ENCODE peak calls at places on chromosomes 1 and 21, in four cellular contexts. J is neuronal stem cell, P is H9, O is IMR-90. S is an unnamed sample.
A peak's percentile ranks its signal among the peaks of the same experiment; 100 is the strongest.

GRCh38 chr1:224783006-224783651 is 146.3 kb upstream of the DNAH14 start:
- DNase-seq in J (no peak), P (no peak), O (no peak), S (no peak)

GRCh38 chr1:167427843-167428242 is 90.5 kb downstream of the CD247 start:
- DNase-seq in J (no peak), P (no peak), O (no peak), S (no peak)

GRCh38 chr1:20727746-20728316 is 4.7 kb downstream of the SH2D5 start:
- DNase-seq in J (no peak), P (peak; percentile 75), O (no peak), S (no peak)

GRCh38 chr1:59718064-59718988 is 96.4 kb upstream of the HOOK1 start:
- DNase-seq in J (no peak), P (no peak), O (no peak), S (peak; percentile 12)

GRCh38 chr1:6477039-6477820 is 11.3 kb upstream of the TNFRSF25 start:
- DNase-seq in J (no peak), P (no peak), O (no peak), S (no peak)

GRCh38 chr1:66320231-66320630 is 213.7 kb upstream of the SGIP1 start:
- DNase-seq in J (no peak), P (no peak), O (no peak), S (no peak)

GRCh38 chr1:2617981-2618470 is 14.8 kb downstream of the MMEL1 start:
- DNase-seq in J (no peak), P (peak; percentile 19), O (no peak), S (no peak)

GRCh38 chr1:19232526-19232851 is 18.8 kb downstream of the EMC1 start:
- DNase-seq in J (no peak), P (no peak), O (peak; percentile 68), S (no peak)

GRCh38 chr1:234515411-234515810 is 36.4 kb upstream of the TARBP1 start:
- DNase-seq in J (no peak), P (no peak), O (peak; percentile 59), S (no peak)

GRCh38 chr1:240492832-240493440 is 119.0 kb downstream of the GREM2 start:
- DNase-seq in J (peak; percentile 17), P (peak; percentile 92), O (peak; percentile 14), S (peak; percentile 52)

GRCh38 chr1:40823971-40824370 is 38.2 kb downstream of the CITED4 start:
- DNase-seq in J (no peak), P (no peak), O (no peak), S (no peak)

GRCh38 chr1:222114536-222115156 is 372.8 kb upstream of the DUSP10 start:
- DNase-seq in J (no peak), P (no peak), O (no peak), S (no peak)

GRCh38 chr1:224582041-224582440 is 34.1 kb upstream of the CNIH3 start:
- DNase-seq in J (no peak), P (no peak), O (peak; percentile 65), S (no peak)

GRCh38 chr1:53378061-53378460 is 50.2 kb upstream of the LRP8 start:
- DNase-seq in J (no peak), P (peak; percentile 14), O (no peak), S (no peak)

GRCh38 chr1:225464851-225465792 is 37.3 kb upstream of the LBR start:
- DNase-seq in J (peak; percentile 57), P (peak; percentile 66), O (no peak), S (peak; percentile 49)

GRCh38 chr21:28867401-28867800 is 125.3 kb downstream of the LTN1 start:
- DNase-seq in J (no peak), P (no peak), O (peak; percentile 39), S (no peak)

GRCh38 chr1:177411371-177411770 is 240.6 kb downstream of the BRINP2 start:
- DNase-seq in J (no peak), P (no peak), O (no peak), S (no peak)

GRCh38 chr1:60970081-60970509 is 112.3 kb upstream of the NFIA start:
- DNase-seq in J (no peak), P (no peak), O (peak; percentile 23), S (no peak)

GRCh38 chr21:38661296-38662223 is 144.2 kb upstream of the ETS2 start:
- DNase-seq in J (no peak), P (peak; percentile 40), O (peak; percentile 62), S (no peak)

GRCh38 chr1:94590203-94591137 is 48.9 kb upstream of the F3 start:
- DNase-seq in J (no peak), P (no peak), O (peak; percentile 43), S (no peak)

GRCh38 chr1:114558548-114558947 is 22.9 kb downstream of the BCAS2 start:
- DNase-seq in J (no peak), P (no peak), O (no peak), S (peak; percentile 53)

GRCh38 chr1:14915356-14916054 is 238.0 kb upstream of the TMEM51 start:
- DNase-seq in J (peak; percentile 54), P (peak; percentile 67), O (peak; percentile 34), S (no peak)

GRCh38 chr1:91613594-91613993 is 112.9 kb downstream of the CDC7 start:
- DNase-seq in J (no peak), P (no peak), O (peak; percentile 21), S (peak; percentile 50)

GRCh38 chr1:1259119-1259488 is 12.6 kb upstream of the C1QTNF12 start:
- DNase-seq in J (no peak), P (no peak), O (no peak), S (no peak)

GRCh38 chr1:1255078-1255477 is 8.6 kb upstream of the C1QTNF12 start:
- DNase-seq in J (no peak), P (no peak), O (no peak), S (no peak)

GRCh38 chr1:1255627-1256026 is 9.1 kb upstream of the C1QTNF12 start:
- DNase-seq in J (no peak), P (no peak), O (no peak), S (no peak)

GRCh38 chr1:1259540-1259939 is 13.0 kb upstream of the C1QTNF12 start:
- DNase-seq in J (no peak), P (no peak), O (no peak), S (no peak)

GRCh38 chr1:1256956-1257871 is 10.7 kb upstream of the C1QTNF12 start:
- DNase-seq in J (no peak), P (no peak), O (no peak), S (no peak)
- H2BK5ac ChIP-seq in J (no peak overlapping the region), P (no peak overlapping the region), O (no peak overlapping the region), S (no peak overlapping the region)

DNA sequence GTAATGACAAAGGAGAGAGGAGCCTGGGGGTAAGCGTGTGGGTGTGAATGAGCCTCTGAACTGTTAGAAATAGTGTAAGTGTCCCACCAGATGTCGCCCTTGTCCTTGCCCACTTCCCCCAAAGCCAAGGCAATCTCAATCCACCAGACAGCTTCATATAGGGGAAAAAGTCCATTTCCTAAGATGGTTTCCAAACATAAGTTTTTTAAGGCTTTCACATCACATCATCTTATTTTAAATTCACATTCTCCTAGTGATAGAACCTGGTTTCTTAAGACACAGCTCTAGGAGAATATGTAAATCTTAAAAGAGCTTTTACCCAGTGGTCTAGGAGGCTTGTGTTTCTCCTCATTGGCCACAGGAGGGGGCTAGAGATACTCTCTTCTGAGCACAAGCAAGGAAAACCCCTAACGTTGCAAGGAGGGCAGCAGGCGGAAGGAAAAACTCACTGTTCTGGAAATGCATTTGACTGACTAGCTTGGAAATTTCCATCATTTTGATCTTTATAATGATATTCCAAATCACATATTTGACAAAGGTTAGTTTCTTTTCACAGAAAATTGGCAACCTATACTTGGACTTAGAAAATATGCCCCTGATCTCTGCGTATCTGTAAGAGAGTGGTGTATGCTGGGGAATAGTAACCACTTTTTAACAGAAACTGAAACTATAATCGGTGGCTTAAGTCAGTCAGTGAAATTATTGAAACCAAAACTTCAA is 51.9 kb upstream of the LPAR3 start:
- DNase-seq in J (peak; percentile 87), P (peak; percentile 61), O (peak; percentile 93), S (peak; percentile 98)
- H2AFZ ChIP-seq in J (peak overlapping the region; percentile 72), P (no peak overlapping the region), O (peak overlapping the region; percentile 9), S (no peak overlapping the region)

GRCh38 chr1:226940806-226941067 is 643 bp downstream of the COQ8A start:
- DNase-seq in J (no peak), P (no peak), O (no peak), S (no peak)

GRCh38 chr1:226938903-226939438 is 1.1 kb upstream of the COQ8A start:
- DNase-seq in J (no peak), P (no peak), O (peak; percentile 55), S (peak; percentile 60)

GRCh38 chr1:226937940-226938725 is 2.0 kb upstream of the COQ8A start:
- DNase-seq in J (no peak), P (no peak), O (no peak), S (no peak)

GRCh38 chr1:226940029-226940805 is at the start of gene COQ8A:
- DNase-seq in J (peak; percentile 99), P (peak; percentile 100), O (peak; percentile 99), S (peak; percentile 99)

DNA sequence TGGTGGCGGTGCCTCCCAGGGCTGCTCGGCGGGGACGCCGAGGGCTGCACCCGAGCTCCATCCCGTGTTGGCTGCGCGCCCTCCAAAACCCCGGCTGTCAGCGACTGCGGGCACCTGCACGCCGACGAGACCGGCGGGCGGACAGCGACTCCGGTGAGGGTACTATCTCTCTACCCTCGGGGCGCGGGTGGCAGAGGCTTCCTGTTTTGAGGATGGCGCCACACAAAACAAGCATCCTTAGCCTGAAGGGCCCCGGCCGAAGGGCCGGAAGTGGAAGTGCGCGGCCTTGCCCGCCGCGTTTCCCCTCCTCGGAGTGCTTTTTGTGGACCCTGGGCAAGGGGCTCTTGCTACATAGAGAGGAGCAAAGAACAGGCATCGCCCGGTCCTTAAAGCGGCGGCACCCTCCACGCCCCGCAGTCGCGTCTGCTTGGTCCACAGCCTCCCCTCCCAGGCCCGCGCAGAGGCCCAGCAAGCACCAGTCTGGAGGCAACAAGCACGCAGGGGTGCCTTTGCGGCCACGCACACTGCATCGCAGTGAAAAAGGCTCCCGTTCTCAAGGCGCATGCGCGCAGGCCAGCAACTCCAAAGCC is 560 bp upstream of the COQ8A start:
- DNase-seq in J (no peak), P (no peak), O (no peak), S (peak; percentile 84)
- H2BK5ac ChIP-seq in J (no peak overlapping the region), P (no peak overlapping the region), O (peak overlapping the region; percentile 84), S (peak overlapping the region; percentile 81)

GRCh38 chr1:155840391-155840790 is 16.6 kb downstream of the GON4L start:
- DNase-seq in J (no peak), P (no peak), O (no peak), S (no peak)
- H2AFZ ChIP-seq in J (no peak overlapping the region), P (no peak overlapping the region), O (no peak overlapping the region), S (no peak overlapping the region)

DNA sequence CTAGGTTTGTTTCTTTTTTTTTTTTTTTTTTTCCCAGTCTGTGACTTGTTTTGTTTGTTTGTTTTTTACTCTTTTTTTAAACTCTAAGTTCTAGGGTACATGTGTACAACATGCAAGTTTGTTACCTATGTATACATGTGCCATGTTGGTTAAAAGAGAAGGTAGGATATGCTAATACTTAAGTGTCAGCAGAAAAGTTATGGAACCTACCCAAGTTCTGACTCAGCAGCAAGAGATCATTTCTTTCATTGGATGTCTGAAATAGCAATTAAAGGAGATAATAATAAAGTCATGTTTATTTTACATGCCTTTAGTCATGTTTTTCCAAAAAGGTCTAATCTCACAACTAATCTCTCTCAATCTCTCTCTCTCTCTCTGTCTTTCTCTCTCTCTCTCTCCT is 87.4 kb upstream of the PALMD start:
- DNase-seq in J (no peak), P (no peak), O (peak; percentile 75), S (no peak)
- H2BK5ac ChIP-seq in J (no peak overlapping the region), P (no peak overlapping the region), O (peak overlapping the region; percentile 92), S (no peak overlapping the region)

S was measured in trophoblast cell.